ENCODE peak calls at places on chromosomes 1 and 21, in five cellular contexts. L is tibial nerve, P is right lobe of liver, A is sigmoid colon, Y is H1. U is an unnamed sample.

GRCh38 chr1:164707868-164708331 is 148.9 kb downstream of the PBX1 start:
- DNase-seq in L (no peak), P (no peak), A (peak; percentile 79), Y (no peak), U (no peak)

GRCh38 chr1:41678141-41678878 is 193.8 kb upstream of the EDN2 start:
- DNase-seq in L (peak; percentile 60), P (no peak), A (peak; percentile 87), Y (no peak), U (no peak)

GRCh38 chr1:198088360-198089071 is 68.3 kb upstream of the NEK7 start:
- DNase-seq in L (no peak), P (no peak), A (no peak), Y (no peak), U (no peak)

GRCh38 chr1:223249854-223250631 is 107.0 kb upstream of the TLR5 start:
- DNase-seq in L (no peak), P (no peak), A (no peak), Y (no peak), U (no peak)

GRCh38 chr1:212188599-212189351 is 96.4 kb upstream of the PPP2R5A start:
- DNase-seq in L (no peak), P (no peak), A (no peak), Y (no peak), U (no peak)

GRCh38 chr21:27365394-27365793 is 398.5 kb upstream of the ADAMTS5 start:
- DNase-seq in L (no peak), P (no peak), A (no peak), Y (no peak), U (no peak)

GRCh38 chr1:57839067-57839466 is 415.2 kb upstream of the DAB1 start:
- DNase-seq in L (no peak), P (no peak), A (no peak), Y (no peak), U (no peak)

GRCh38 chr1:7614576-7615074 is 156.5 kb upstream of the VAMP3 start:
- DNase-seq in L (no peak), P (no peak), A (peak; percentile 43), Y (no peak), U (no peak)

GRCh38 chr1:159922499-159923202 is 2.7 kb downstream of the TAGLN2 start:
- DNase-seq in L (no peak), P (peak; percentile 84), A (peak; percentile 75), Y (no peak), U (no peak)

GRCh38 chr1:220775238-220775853 is 11.4 kb upstream of the MTARC1 start:
- DNase-seq in L (no peak), P (peak; percentile 44), A (no peak), Y (no peak), U (peak; percentile 5)

GRCh38 chr1:156750932-156751723 is at the start of gene HDGF:
- DNase-seq in L (peak; percentile 32), P (peak; percentile 65), A (peak; percentile 85), Y (no peak), U (no peak)

GRCh38 chr1:214216779-214217178 is 64.2 kb upstream of the SMYD2 start:
- DNase-seq in L (no peak), P (no peak), A (no peak), Y (no peak), U (no peak)

GRCh38 chr1:2943686-2944260 is 77.5 kb upstream of the ACTRT2 start:
- DNase-seq in L (no peak), P (peak; percentile 3), A (peak; percentile 18), Y (no peak), U (no peak)

GRCh38 chr1:40880813-40881549 is 18.8 kb upstream of the CITED4 start:
- DNase-seq in L (no peak), P (no peak), A (no peak), Y (no peak), U (no peak)

GRCh38 chr1:83716641-83717040 is 282.3 kb downstream of the TTLL7 start:
- DNase-seq in L (no peak), P (no peak), A (no peak), Y (no peak), U (no peak)

GRCh38 chr1:5996641-5997270 is 4.5 kb upstream of the NPHP4 start:
- DNase-seq in L (no peak), P (no peak), A (no peak), Y (no peak), U (no peak)

GRCh38 chr1:50416553-50417453 is 6.4 kb downstream of the DMRTA2 start:
- DNase-seq in L (no peak), P (no peak), A (no peak), Y (no peak), U (no peak)

GRCh38 chr1:184494929-184495328 is 108.1 kb downstream of the C1orf21 start:
- DNase-seq in L (no peak), P (no peak), A (no peak), Y (no peak), U (no peak)

GRCh38 chr21:45050786-45051489 is 23.4 kb upstream of the ADARB1 start:
- DNase-seq in L (no peak), P (no peak), A (no peak), Y (no peak), U (no peak)

GRCh38 chr1:209768354-209768774 is 12.5 kb downstream of the TRAF3IP3 start:
- DNase-seq in L (no peak), P (no peak), A (no peak), Y (no peak), U (peak; percentile 81)

GRCh38 chr1:45299296-45299695 is 27.4 kb upstream of the HPDL start:
- DNase-seq in L (no peak), P (no peak), A (no peak), Y (no peak), U (no peak)

GRCh38 chr1:229845410-229846138 is 219.5 kb downstream of the URB2 start:
- DNase-seq in L (no peak), P (no peak), A (no peak), Y (no peak), U (no peak)

GRCh38 chr1:229844675-229845074 is 218.6 kb downstream of the URB2 start:
- DNase-seq in L (no peak), P (no peak), A (no peak), Y (no peak), U (no peak)

GRCh38 chr1:229846351-229846750 is 220.3 kb downstream of the URB2 start:
- DNase-seq in L (no peak), P (no peak), A (no peak), Y (no peak), U (no peak)

GRCh38 chr1:229853751-229854150 is 213.3 kb upstream of the GALNT2 start:
- DNase-seq in L (no peak), P (no peak), A (no peak), Y (no peak), U (no peak)

GRCh38 chr1:229848762-229849677 is 218.0 kb upstream of the GALNT2 start:
- DNase-seq in L (no peak), P (no peak), A (no peak), Y (no peak), U (no peak)
- TF ChIP-seq CTCF in L (no peak), P (peak; percentile 27), A (no peak), Y (peak; percentile 44), U (no peak)

DNA sequence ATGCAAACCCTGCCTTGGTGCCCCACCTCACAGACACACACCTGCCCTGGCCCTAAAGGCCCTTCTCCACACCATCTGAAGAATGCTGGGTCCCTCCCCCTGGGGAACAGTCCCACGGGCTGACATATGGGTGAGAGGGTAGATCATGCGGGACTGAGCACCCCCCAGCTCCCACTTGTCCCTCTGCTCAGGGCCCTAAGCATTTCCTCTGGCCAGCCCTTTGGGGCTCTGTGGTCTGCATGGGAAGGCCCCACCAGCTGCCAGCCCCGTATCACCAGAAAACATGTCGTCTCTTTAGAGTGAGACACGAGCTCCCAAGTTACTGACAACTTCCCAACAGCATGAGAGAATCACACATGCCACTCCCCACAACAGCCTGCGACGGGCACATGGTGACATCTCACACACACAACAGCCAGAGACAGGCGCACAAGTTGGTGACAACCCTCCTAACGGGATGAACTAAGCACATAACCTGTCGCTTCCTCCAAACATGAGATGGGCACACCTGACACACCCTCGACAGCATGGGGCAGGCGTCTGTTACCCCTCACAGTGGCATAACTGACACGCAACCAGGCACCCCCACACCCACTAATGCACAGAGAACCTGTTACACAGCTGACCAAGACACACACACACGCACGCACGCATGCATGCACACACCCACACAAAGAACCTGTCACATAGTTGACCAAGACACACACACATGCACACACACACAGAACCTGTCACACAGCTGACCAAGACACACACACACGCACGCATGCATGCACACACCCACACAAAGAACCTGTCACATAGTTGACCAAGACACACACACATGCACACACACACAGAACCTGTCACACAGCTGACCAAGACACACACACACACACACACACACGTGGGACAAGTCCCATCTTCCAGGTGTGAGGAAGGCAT is 41.2 kb downstream of the AHDC1 start:
- DNase-seq in L (no peak), P (no peak), A (no peak), Y (no peak), U (no peak)
- H3K27ac ChIP-seq in L (peak overlapping the region; percentile 73), P (peak overlapping the region; percentile 83), A (peak overlapping the region; percentile 97), Y (no peak overlapping the region), U (no peak overlapping the region)

GRCh38 chr1:65148548-65149390 is 766 bp downstream of the AK4 start:
- DNase-seq in L (peak; percentile 17), P (peak; percentile 76), A (peak; percentile 85), Y (peak; percentile 50), U (no peak)
- H3K27me3 ChIP-seq in L (peaks cover 7% of the 10 kb centered on the region), P (no peaks in the 10 kb centered on the region), A (no peaks in the 10 kb centered on the region), Y (peaks cover 22% of the 10 kb centered on the region), U (peaks cover 40% of the 10 kb centered on the region)

GRCh38 chr21:37117204-37117603 is 44.1 kb downstream of the TTC3 start:
- DNase-seq in L (no peak), P (no peak), A (no peak), Y (no peak), U (no peak)

GRCh38 chr21:37118187-37118826 is 45.3 kb downstream of the TTC3 start:
- DNase-seq in L (no peak), P (no peak), A (no peak), Y (no peak), U (no peak)

GRCh38 chr21:37119421-37120218 is 46.6 kb downstream of the TTC3 start:
- DNase-seq in L (no peak), P (no peak), A (no peak), Y (no peak), U (no peak)
- TF ChIP-seq CTCF in L (no peak), P (no peak), A (no peak), Y (peak; percentile 36), U (no peak)

DNA sequence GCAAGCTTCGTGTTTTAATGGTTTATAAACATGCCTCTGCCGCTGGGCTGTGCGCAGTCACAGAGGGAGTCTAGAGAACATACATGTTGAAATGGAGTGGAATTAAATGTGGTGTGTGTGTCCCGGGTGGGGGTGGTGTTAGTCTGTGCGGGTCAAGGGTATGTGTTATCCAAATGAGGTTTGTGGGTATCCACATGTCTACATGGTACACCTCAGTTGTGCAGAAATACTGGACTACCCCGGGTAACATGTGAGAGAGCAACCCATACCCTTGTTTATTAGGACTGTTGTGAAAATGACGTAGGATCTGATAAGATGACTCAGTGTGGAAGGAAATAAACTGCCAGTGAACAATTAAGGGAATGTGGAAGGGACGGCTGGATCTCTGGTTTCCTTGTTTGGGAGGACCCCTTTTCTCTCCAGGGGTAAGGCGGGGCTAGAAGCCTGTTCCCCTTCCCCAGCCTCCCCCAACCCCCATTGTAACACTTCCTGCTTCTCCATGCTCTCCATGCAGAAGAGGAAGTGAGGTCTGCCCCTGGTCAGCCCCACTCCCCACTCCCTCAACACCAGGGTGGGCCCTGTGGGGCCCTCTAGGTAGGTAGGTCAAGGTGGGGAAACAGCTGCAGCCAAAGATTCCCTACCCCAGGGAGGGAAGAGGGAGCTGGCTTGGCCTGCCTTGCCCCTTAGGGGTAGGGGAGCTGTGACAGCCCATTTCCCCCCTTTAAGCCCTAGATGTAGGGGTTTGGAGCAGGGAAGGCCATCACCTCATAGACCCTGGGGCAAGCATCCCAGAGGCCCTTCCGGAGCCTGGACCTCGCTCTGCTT is 690 bp downstream of the EPS8L3 start:
- DNase-seq in L (no peak), P (no peak), A (peak; percentile 54), Y (no peak), U (no peak)
- H3K27ac ChIP-seq in L (no peak overlapping the region), P (no peak overlapping the region), A (no peak overlapping the region), Y (no peak overlapping the region), U (no peak overlapping the region)